ENCODE peak calls at places on chromosomes 12 and 14, in ten cellular contexts. K is ELR; R is cardiac fibroblast; T is iris pigment epithelial cell; J is D341Med; F is T-helper 2 cell; Y is M059J; C is HEK293T; N is body of pancreas; D is CD8-positive, alpha-beta memory T cell. M is an unnamed sample.

GRCh38 chr12:57735952-57736742 is 2.4 kb downstream of the AGAP2 start:
- DNase-seq in D (peak), C (peak), J (peak), T (peak), Y (peak), N (no peak), F (no peak), R (peak), K (peak), M (peak)

GRCh38 chr12:2152134-2152533 is 99.3 kb downstream of the CACNA1C start:
- DNase-seq in R (no peak), K (no peak), Y (no peak), T (no peak), J (no peak), N (no peak), F (no peak), C (no peak), D (no peak), M (no peak)

GRCh38 chr14:75223664-75224154 is 47.3 kb upstream of the TMED10 start:
- DNase-seq in K (peak), N (peak), C (no peak), F (no peak), J (no peak), Y (peak), D (no peak), T (peak), R (no peak), M (no peak)

GRCh38 chr12:98060421-98060820 is 455.0 kb upstream of the TMPO start:
- DNase-seq in N (no peak), K (no peak), F (no peak), Y (no peak), R (no peak), J (no peak), C (no peak), D (no peak), T (no peak), M (no peak)

GRCh38 chr12:124754949-124755800 is 108.5 kb downstream of the SCARB1 start:
- DNase-seq in N (peak), D (peak), C (no peak), J (peak), K (peak), T (peak), Y (no peak), F (peak), R (peak), M (peak)

GRCh38 chr14:37546621-37547447 is 48.2 kb downstream of the FOXA1 start:
- DNase-seq in R (no peak), K (no peak), F (no peak), Y (no peak), D (no peak), J (no peak), C (no peak), N (no peak), T (peak), M (no peak)

GRCh38 chr14:75153295-75153694 is 23.1 kb downstream of the TMED10 start:
- DNase-seq in K (no peak), Y (no peak), N (no peak), T (no peak), C (no peak), D (no peak), F (no peak), J (no peak), R (no peak), M (no peak)

GRCh38 chr14:99515301-99516155 is 34.3 kb downstream of the CCNK start:
- DNase-seq in J (no peak), T (no peak), F (no peak), R (no peak), C (no peak), D (no peak), Y (no peak), N (peak), K (no peak), M (no peak)

GRCh38 chr12:57807285-57807684 is 11.2 kb downstream of the AVIL start:
- DNase-seq in K (no peak), J (no peak), C (no peak), Y (no peak), R (no peak), F (no peak), N (no peak), T (no peak), D (no peak), M (no peak)

GRCh38 chr12:109446-109845 is 42.9 kb downstream of the IQSEC3 start:
- DNase-seq in J (no peak), N (no peak), R (no peak), D (no peak), K (no peak), F (no peak), T (no peak), C (no peak), Y (no peak), M (no peak)

GRCh38 chr12:100688451-100688864 is 106.1 kb upstream of the ANO4 start:
- DNase-seq in C (no peak), F (no peak), T (peak), Y (peak), D (no peak), R (peak), N (no peak), K (peak), J (no peak), M (no peak)

GRCh38 chr12:48739618-48740269 is 23.2 kb upstream of the CCNT1 start:
- DNase-seq in T (no peak), J (no peak), F (no peak), K (no peak), R (no peak), D (no peak), N (no peak), Y (no peak), C (no peak), M (no peak)

GRCh38 chr12:42270596-42270995 is 32.5 kb upstream of the YAF2 start:
- DNase-seq in K (no peak), J (no peak), F (no peak), N (no peak), T (no peak), C (no peak), D (no peak), R (no peak), Y (no peak), M (no peak)

GRCh38 chr12:57897296-57897974 is 43.9 kb upstream of the ATP23 start:
- DNase-seq in Y (no peak), K (no peak), J (no peak), C (no peak), T (no peak), D (no peak), F (no peak), R (no peak), N (no peak), M (no peak)

GRCh38 chr14:20413785-20414117 is 450 bp upstream of the TEP1 start:
- DNase-seq in R (no peak), J (no peak), T (peak), C (no peak), D (no peak), Y (peak), K (peak), N (no peak), F (peak), M (peak)

GRCh38 chr12:123062682-123063426 is 82.4 kb downstream of the ARL6IP4 start:
- DNase-seq in R (peak), K (peak), T (peak), N (peak), F (no peak), J (no peak), Y (peak), D (no peak), C (no peak), M (peak)

GRCh38 chr14:54902143-54902520 is 494 bp downstream of the GCH1 start:
- DNase-seq in R (peak), Y (peak), K (peak), N (peak), J (peak), D (peak), T (peak), F (peak), C (peak), M (peak)

GRCh38 chr12:93908846-93909592 is 231.8 kb downstream of the CRADD start:
- DNase-seq in N (no peak), R (peak), Y (peak), J (no peak), D (no peak), T (peak), K (peak), C (no peak), F (no peak), M (peak)

GRCh38 chr14:25090716-25091454 is 40.9 kb upstream of the STXBP6 start:
- DNase-seq in Y (peak), D (no peak), R (peak), F (no peak), C (no peak), T (peak), N (peak), K (peak), J (no peak), M (peak)

GRCh38 chr14:104085032-104085888 is at the start of gene ASPG:
- DNase-seq in J (peak), F (no peak), D (peak), N (peak), C (peak), Y (no peak), R (no peak), T (no peak), K (no peak), M (peak)

GRCh38 chr12:56995201-56995929 is 11.0 kb downstream of the ZBTB39 start:
- DNase-seq in Y (no peak), R (no peak), T (no peak), C (no peak), D (no peak), F (no peak), K (no peak), J (no peak), N (no peak), M (no peak)

GRCh38 chr14:85686908-85687307 is 157.0 kb downstream of the FLRT2 start:
- DNase-seq in R (no peak), K (no peak), J (no peak), D (no peak), Y (no peak), T (peak), N (no peak), F (no peak), C (no peak), M (no peak)

GRCh38 chr12:80861636-80862378 is 75.9 kb downstream of the LIN7A start:
- DNase-seq in Y (no peak), T (peak), R (peak), D (no peak), N (no peak), J (no peak), C (no peak), F (no peak), K (peak), M (no peak)

GRCh38 chr12:124419292-124420040 is 124.6 kb downstream of the RFLNA start:
- DNase-seq in D (no peak), J (peak), C (no peak), R (no peak), N (no peak), K (no peak), F (no peak), Y (no peak), T (no peak), M (no peak)

GRCh38 chr12:120181991-120182631 is 12.4 kb downstream of the GCN1 start:
- DNase-seq in J (peak), C (no peak), T (peak), D (no peak), K (peak), Y (peak), R (peak), F (no peak), N (no peak), M (peak)

GRCh38 chr14:95489163-95489887 is 27.1 kb downstream of the SYNE3 start:
- DNase-seq in J (no peak), C (no peak), D (no peak), T (no peak), Y (peak), F (no peak), K (no peak), R (no peak), N (no peak), M (no peak)

GRCh38 chr14:94129758-94130414 is 482 bp upstream of the IFI27L2 start:
- DNase-seq in T (peak), K (peak), R (peak), F (peak), N (no peak), C (peak), J (no peak), Y (peak), D (no peak), M (peak)

GRCh38 chr12:11070999-11071398 is 8.9 kb upstream of the TAS2R46 start:
- DNase-seq in J (no peak), T (no peak), F (no peak), R (no peak), Y (no peak), C (no peak), N (no peak), K (no peak), D (no peak), M (no peak)

GRCh38 chr12:125272252-125272980 is 207.2 kb downstream of the AACS start:
- DNase-seq in C (no peak), Y (no peak), R (no peak), F (no peak), N (no peak), K (no peak), J (peak), D (no peak), T (no peak), M (no peak)

GRCh38 chr12:2501464-2502181 is 293.1 kb upstream of the FKBP4 start:
- DNase-seq in J (no peak), K (no peak), C (no peak), F (no peak), D (no peak), Y (no peak), R (no peak), N (no peak), T (no peak), M (no peak)

GRCh38 chr14:96638041-96638855 is 136.1 kb downstream of the PAPOLA start:
- DNase-seq in C (no peak), R (no peak), T (no peak), D (no peak), F (no peak), N (no peak), Y (no peak), K (no peak), J (peak), M (no peak)

GRCh38 chr12:46089414-46090162 is 99.2 kb upstream of the SCAF11 start:
- DNase-seq in F (no peak), R (peak), C (no peak), K (no peak), Y (no peak), T (no peak), D (no peak), N (no peak), J (no peak), M (no peak)

M was measured in RWPE1.